ENCODE peak calls at places on chromosome 12, in seven cellular contexts. H, V, D, U, F, J and G are unnamed samples.

GRCh38 chr12:6341439-6342139 is at the start of gene TNFRSF1A:
- DNase-seq in J (peak), D (no peak), V (peak), H (no peak), F (peak), U (no peak), G (no peak)

GRCh38 chr12:13135336-13136178 is 32.1 kb upstream of the GSG1 start:
- DNase-seq in H (peak), U (no peak), J (peak), D (no peak), F (no peak), V (no peak), G (no peak)

GRCh38 chr12:91180577-91180976 is 2.0 kb downstream of the DCN start:
- DNase-seq in U (no peak), H (no peak), J (peak), F (no peak), D (no peak), V (no peak), G (no peak)

GRCh38 chr12:19648173-19648572 is 208.9 kb downstream of the AEBP2 start:
- DNase-seq in F (no peak), D (no peak), V (peak), H (no peak), U (no peak), J (no peak), G (no peak)

GRCh38 chr12:101076940-101077351 is 133.1 kb downstream of the SLC5A8 start:
- DNase-seq in J (no peak), D (no peak), F (no peak), V (no peak), H (no peak), U (no peak), G (no peak)

GRCh38 chr12:6180300-6181051 is 19.7 kb upstream of the CD9 start:
- DNase-seq in F (no peak), D (no peak), V (no peak), U (no peak), J (no peak), H (no peak), G (no peak)

GRCh38 chr12:125738211-125738610 is 673.0 kb downstream of the AACS start:
- DNase-seq in U (no peak), D (no peak), H (no peak), J (no peak), F (no peak), V (no peak), G (no peak)

GRCh38 chr12:76236640-76237039 is 111.6 kb downstream of the BBS10 start:
- DNase-seq in J (no peak), D (no peak), U (no peak), F (no peak), H (peak), V (no peak), G (no peak)

GRCh38 chr12:116863275-116863767 is 17.9 kb downstream of the HRK start:
- DNase-seq in F (no peak), U (no peak), D (no peak), H (peak), J (no peak), V (peak), G (no peak)

GRCh38 chr12:124433147-124433874 is 134.1 kb downstream of the NCOR2 start:
- DNase-seq in H (no peak), J (no peak), U (no peak), F (no peak), D (no peak), V (no peak), G (no peak)

GRCh38 chr12:123897221-123897620 is 75.4 kb downstream of the CCDC92 start:
- DNase-seq in D (no peak), V (no peak), U (no peak), J (peak), H (peak), F (no peak), G (no peak)

GRCh38 chr12:114166360-114166759 is 200.2 kb upstream of the RBM19 start:
- DNase-seq in U (no peak), J (no peak), D (no peak), V (peak), F (no peak), H (no peak), G (no peak)